ENCODE peak calls at places on chromosomes 11 and 22, in five cellular contexts. N, J, X, W and T are unnamed samples.

GRCh38 chr11:134015541-134015940 is 53.3 kb upstream of the JAM3 start:
- DNase-seq in J (no peak), X (no peak), N (no peak), W (no peak), T (no peak)

GRCh38 chr22:21714784-21715183 is 20.8 kb downstream of the YPEL1 start:
- DNase-seq in N (no peak), X (no peak), J (peak; percentile 27), W (no peak), T (no peak)

GRCh38 chr11:110141812-110142211 is 48.6 kb downstream of the ZC3H12C start:
- DNase-seq in N (no peak), J (no peak), W (no peak), X (no peak), T (no peak)

GRCh38 chr11:76629853-76630599 is 40.5 kb downstream of the LRRC32 start:
- DNase-seq in J (peak; percentile 18), W (peak; percentile 11), N (no peak), X (peak; percentile 7), T (peak; percentile 96)

GRCh38 chr22:43526951-43527350 is 115.1 kb downstream of the MPPED1 start:
- DNase-seq in W (no peak), J (no peak), X (no peak), N (no peak), T (no peak)

GRCh38 chr11:31725176-31725575 is 85.9 kb downstream of the PAX6 start:
- DNase-seq in J (peak; percentile 2), N (no peak), W (no peak), X (no peak), T (no peak)

GRCh38 chr11:35303596-35304392 is 115.6 kb downstream of the SLC1A2 start:
- DNase-seq in N (peak; percentile 43), J (peak; percentile 79), X (peak; percentile 70), W (no peak), T (no peak)

GRCh38 chr11:9573775-9574555 is 495 bp downstream of the WEE1 start:
- DNase-seq in J (no peak), N (no peak), W (peak; percentile 63), X (no peak), T (no peak)

GRCh38 chr11:73263640-73264039 is 8.5 kb upstream of the P2RY6 start:
- DNase-seq in N (no peak), X (no peak), J (no peak), W (no peak), T (no peak)

GRCh38 chr22:38309614-38310517 is 7.4 kb downstream of the CSNK1E start:
- DNase-seq in N (peak; percentile 51), X (no peak), J (no peak), W (no peak), T (no peak)

GRCh38 chr11:72039108-72039850 is 40.6 kb downstream of the IL18BP start:
- DNase-seq in W (no peak), J (peak; percentile 60), N (no peak), X (peak; percentile 13), T (peak; percentile 17)

GRCh38 chr11:15605094-15605493 is 490.4 kb downstream of the INSC start:
- DNase-seq in N (no peak), X (no peak), J (no peak), W (no peak), T (no peak)

GRCh38 chr11:119108151-119108856 is 1.2 kb downstream of the C2CD2L start:
- DNase-seq in X (no peak), W (peak; percentile 72), J (peak; percentile 27), N (no peak), T (no peak)

GRCh38 chr22:18076060-18076497 is 1.7 kb upstream of the PEX26 start:
- DNase-seq in W (peak; percentile 74), X (peak; percentile 90), N (peak; percentile 61), J (peak; percentile 91), T (peak; percentile 92)

GRCh38 chr11:111455291-111456085 is 56.7 kb downstream of the BTG4 start:
- DNase-seq in W (no peak), N (no peak), J (no peak), X (no peak), T (no peak)

GRCh38 chr11:75771646-75772410 is 3.2 kb downstream of the DGAT2 start:
- DNase-seq in J (peak; percentile 85), W (no peak), X (peak; percentile 39), N (no peak), T (no peak)

GRCh38 chr22:50701076-50701419 is 28.4 kb downstream of the SHANK3 start:
- DNase-seq in W (no peak), N (peak; percentile 51), J (no peak), X (no peak), T (no peak)

GRCh38 chr11:116975661-116976060 is 122.6 kb downstream of the SIK3 start:
- DNase-seq in N (no peak), X (no peak), J (no peak), W (no peak), T (no peak)

GRCh38 chr11:72591785-72592490 is 82.3 kb downstream of the PDE2A start:
- DNase-seq in N (no peak), W (no peak), J (no peak), X (no peak), T (no peak)

GRCh38 chr11:69402251-69402892 is 79.1 kb upstream of the LINC01488 start:
- DNase-seq in N (no peak), J (no peak), X (no peak), W (no peak), T (no peak)

GRCh38 chr11:773425-773824 is 3.9 kb downstream of the GATD1 start:
- DNase-seq in N (no peak), X (no peak), W (no peak), J (no peak), T (no peak)

GRCh38 chr11:94134651-94135512 is 6.2 kb downstream of the PANX1 start:
- DNase-seq in X (peak; percentile 90), N (no peak), W (peak; percentile 39), J (peak; percentile 96), T (peak; percentile 93)

GRCh38 chr11:62372871-62373270 is 35.6 kb downstream of the ASRGL1 start:
- DNase-seq in N (no peak), X (no peak), W (no peak), J (no peak), T (no peak)

GRCh38 chr11:110797453-110797852 is 85.2 kb upstream of the ARHGAP20 start:
- DNase-seq in W (no peak), X (no peak), N (no peak), J (peak; percentile 46), T (no peak)

GRCh38 chr11:29616611-29617010 is 400.2 kb downstream of the KCNA4 start:
- DNase-seq in X (peak; percentile 5), W (no peak), J (no peak), N (no peak), T (no peak)

GRCh38 chr11:104033134-104033533 is 3.3 kb upstream of the DDI1 start:
- DNase-seq in J (peak; percentile 97), W (no peak), N (peak; percentile 25), X (peak; percentile 60), T (peak; percentile 9)

GRCh38 chr11:119734788-119735187 is 5.8 kb upstream of the NECTIN1 start:
- DNase-seq in N (no peak), J (no peak), X (no peak), W (no peak), T (peak; percentile 30)

GRCh38 chr11:83641511-83641910 is 355.3 kb upstream of the CCDC90B start:
- DNase-seq in J (peak; percentile 6), X (peak; percentile 1), N (no peak), W (no peak), T (no peak)

GRCh38 chr11:23112987-23113886 is 253.0 kb upstream of the CCDC179 start:
- DNase-seq in J (peak; percentile 63), W (peak; percentile 50), N (peak; percentile 28), X (peak; percentile 37), T (peak; percentile 73)

GRCh38 chr11:82998697-82999096 is 73.0 kb downstream of the RAB30 start:
- DNase-seq in J (no peak), N (no peak), X (no peak), W (no peak), T (no peak)

GRCh38 chr11:85752890-85753581 is 57.9 kb downstream of the SYTL2 start:
- DNase-seq in W (no peak), X (no peak), J (no peak), N (no peak), T (peak; percentile 9)

GRCh38 chr11:46719048-46719542 is at the start of gene F2:
- DNase-seq in N (peak; percentile 84), X (no peak), W (no peak), J (no peak), T (no peak)

GRCh38 chr22:30423296-30423958 is 2.1 kb upstream of the MTFP1 start:
- DNase-seq in J (no peak), N (peak; percentile 65), X (no peak), W (no peak), T (no peak)

GRCh38 chr11:32478277-32478731 is 43.0 kb upstream of the WT1 start:
- DNase-seq in W (no peak), X (no peak), N (no peak), J (no peak), T (no peak)

GRCh38 chr11:11313902-11314692 is 39.0 kb downstream of the CSNK2A3 start:
- DNase-seq in W (no peak), N (no peak), X (no peak), J (no peak), T (no peak)

GRCh38 chr11:134581121-134581626 is 169.1 kb upstream of the B3GAT1 start:
- DNase-seq in N (no peak), J (no peak), X (no peak), W (no peak), T (no peak)

GRCh38 chr22:42969348-42969975 is 45.5 kb downstream of the PACSIN2 start:
- DNase-seq in J (peak; percentile 86), W (no peak), X (peak; percentile 68), N (no peak), T (no peak)

GRCh38 chr11:67055812-67056211 is 835 bp upstream of the RHOD start:
- DNase-seq in N (peak; percentile 95), X (peak; percentile 9), J (peak; percentile 15), W (no peak), T (no peak)

GRCh38 chr11:113817162-113817561 is 37.6 kb downstream of the CLDN25 start:
- DNase-seq in X (peak; percentile 1), J (peak; percentile 51), W (no peak), N (no peak), T (no peak)